ENCODE peak calls at places on chromosomes 12 and 14, in six cellular contexts. One of them, this sample, is unnamed.

GRCh38 chr12:118166946-118167345 is 31.0 kb downstream of the PEBP1 start:
- DNase-seq in psoas muscle: no peak
- DNase-seq in colonic mucosa: no peak
- DNase-seq in MM.1S: peak
- DNase-seq in endothelial cell: no peak
- DNase-seq in adrenal gland: no peak
- DNase-seq in this sample: no peak

GRCh38 chr14:68979722-68980552 is 835 bp upstream of the ACTN1 start:
- DNase-seq in psoas muscle: peak
- DNase-seq in colonic mucosa: peak
- DNase-seq in MM.1S: no peak
- DNase-seq in endothelial cell: peak
- DNase-seq in adrenal gland: peak
- DNase-seq in this sample: peak

GRCh38 chr14:104986487-104987164 is 1.0 kb downstream of the CLBA1 start:
- DNase-seq in psoas muscle: peak
- DNase-seq in colonic mucosa: no peak
- DNase-seq in MM.1S: no peak
- DNase-seq in endothelial cell: no peak
- DNase-seq in adrenal gland: no peak
- DNase-seq in this sample: no peak

GRCh38 chr12:109053382-109054123 is 1.2 kb downstream of the USP30 start:
- DNase-seq in psoas muscle: no peak
- DNase-seq in colonic mucosa: peak
- DNase-seq in MM.1S: peak
- DNase-seq in endothelial cell: no peak
- DNase-seq in adrenal gland: peak
- DNase-seq in this sample: no peak

GRCh38 chr12:110592078-110592477 is 9.0 kb upstream of the PPTC7 start:
- DNase-seq in psoas muscle: no peak
- DNase-seq in colonic mucosa: no peak
- DNase-seq in MM.1S: no peak
- DNase-seq in endothelial cell: no peak
- DNase-seq in adrenal gland: no peak
- DNase-seq in this sample: no peak

GRCh38 chr12:116698131-116698495 is 39.8 kb downstream of the SPRING1 start:
- DNase-seq in psoas muscle: no peak
- DNase-seq in colonic mucosa: no peak
- DNase-seq in MM.1S: no peak
- DNase-seq in endothelial cell: no peak
- DNase-seq in adrenal gland: no peak
- DNase-seq in this sample: no peak

GRCh38 chr14:79466938-79467527 is 744.3 kb downstream of the DIO2 start:
- DNase-seq in psoas muscle: no peak
- DNase-seq in colonic mucosa: no peak
- DNase-seq in MM.1S: no peak
- DNase-seq in endothelial cell: no peak
- DNase-seq in adrenal gland: no peak
- DNase-seq in this sample: no peak

GRCh38 chr12:114777052-114777451 is 93.1 kb upstream of the TBX3 start:
- DNase-seq in psoas muscle: no peak
- DNase-seq in colonic mucosa: no peak
- DNase-seq in MM.1S: no peak
- DNase-seq in endothelial cell: no peak
- DNase-seq in adrenal gland: no peak
- DNase-seq in this sample: no peak

GRCh38 chr14:101069666-101070362 is 166.3 kb upstream of the RTL1 start:
- DNase-seq in psoas muscle: peak
- DNase-seq in colonic mucosa: no peak
- DNase-seq in MM.1S: no peak
- DNase-seq in endothelial cell: no peak
- DNase-seq in adrenal gland: peak
- DNase-seq in this sample: no peak

GRCh38 chr12:32586390-32586789 is 92.7 kb upstream of the DNM1L start:
- DNase-seq in psoas muscle: no peak
- DNase-seq in colonic mucosa: no peak
- DNase-seq in MM.1S: no peak
- DNase-seq in endothelial cell: no peak
- DNase-seq in adrenal gland: no peak
- DNase-seq in this sample: no peak

GRCh38 chr14:69152181-69152943 is 557 bp downstream of the DCAF5 start:
- DNase-seq in psoas muscle: no peak
- DNase-seq in colonic mucosa: no peak
- DNase-seq in MM.1S: peak
- DNase-seq in endothelial cell: peak
- DNase-seq in adrenal gland: no peak
- DNase-seq in this sample: no peak

GRCh38 chr12:96427269-96427729 is 27.1 kb upstream of the CDK17 start:
- DNase-seq in psoas muscle: peak
- DNase-seq in colonic mucosa: peak
- DNase-seq in MM.1S: no peak
- DNase-seq in endothelial cell: peak
- DNase-seq in adrenal gland: peak
- DNase-seq in this sample: peak

GRCh38 chr12:93634416-93634815 is 42.8 kb upstream of the CRADD start:
- DNase-seq in psoas muscle: no peak
- DNase-seq in colonic mucosa: no peak
- DNase-seq in MM.1S: no peak
- DNase-seq in endothelial cell: no peak
- DNase-seq in adrenal gland: no peak
- DNase-seq in this sample: no peak

GRCh38 chr12:81187686-81188085 is 109.8 kb downstream of the ACSS3 start:
- DNase-seq in psoas muscle: no peak
- DNase-seq in colonic mucosa: no peak
- DNase-seq in MM.1S: no peak
- DNase-seq in endothelial cell: no peak
- DNase-seq in adrenal gland: no peak
- DNase-seq in this sample: no peak

GRCh38 chr14:30440986-30441385 is 118.0 kb upstream of the G2E3 start:
- DNase-seq in psoas muscle: no peak
- DNase-seq in colonic mucosa: no peak
- DNase-seq in MM.1S: no peak
- DNase-seq in endothelial cell: no peak
- DNase-seq in adrenal gland: no peak
- DNase-seq in this sample: no peak

GRCh38 chr12:101698782-101699347 is 1.4 kb downstream of the CHPT1 start:
- DNase-seq in psoas muscle: no peak
- DNase-seq in colonic mucosa: no peak
- DNase-seq in MM.1S: no peak
- DNase-seq in endothelial cell: no peak
- DNase-seq in adrenal gland: no peak
- DNase-seq in this sample: no peak

GRCh38 chr12:132366341-132366861 is 37.0 kb upstream of the GALNT9 start:
- DNase-seq in psoas muscle: no peak
- DNase-seq in colonic mucosa: no peak
- DNase-seq in MM.1S: no peak
- DNase-seq in endothelial cell: no peak
- DNase-seq in adrenal gland: no peak
- DNase-seq in this sample: no peak

GRCh38 chr12:102369876-102370275 is 110.5 kb downstream of the IGF1 start:
- DNase-seq in psoas muscle: peak
- DNase-seq in colonic mucosa: no peak
- DNase-seq in MM.1S: no peak
- DNase-seq in endothelial cell: no peak
- DNase-seq in adrenal gland: no peak
- DNase-seq in this sample: no peak

GRCh38 chr12:104177663-104178501 is 37.7 kb upstream of the TXNRD1 start:
- DNase-seq in psoas muscle: peak
- DNase-seq in colonic mucosa: peak
- DNase-seq in MM.1S: no peak
- DNase-seq in endothelial cell: no peak
- DNase-seq in adrenal gland: peak
- DNase-seq in this sample: peak

GRCh38 chr14:90839024-90839888 is 23.0 kb upstream of the TTC7B start:
- DNase-seq in psoas muscle: peak
- DNase-seq in colonic mucosa: no peak
- DNase-seq in MM.1S: no peak
- DNase-seq in endothelial cell: no peak
- DNase-seq in adrenal gland: no peak
- DNase-seq in this sample: peak

GRCh38 chr14:24429395-24430142 is at the start of the genes CBLN3 and KHNYN:
- DNase-seq in psoas muscle: peak
- DNase-seq in colonic mucosa: peak
- DNase-seq in MM.1S: peak
- DNase-seq in endothelial cell: peak
- DNase-seq in adrenal gland: peak
- DNase-seq in this sample: peak

GRCh38 chr12:55955800-55956508 is 9.9 kb downstream of the PMEL start:
- DNase-seq in psoas muscle: no peak
- DNase-seq in colonic mucosa: no peak
- DNase-seq in MM.1S: no peak
- DNase-seq in endothelial cell: peak
- DNase-seq in adrenal gland: peak
- DNase-seq in this sample: no peak

GRCh38 chr12:120761581-120761980 is 36.0 kb downstream of the ACADS start:
- DNase-seq in psoas muscle: no peak
- DNase-seq in colonic mucosa: no peak
- DNase-seq in MM.1S: no peak
- DNase-seq in endothelial cell: no peak
- DNase-seq in adrenal gland: no peak
- DNase-seq in this sample: no peak

GRCh38 chr14:86799244-86799647 is 1193.7 kb downstream of the GALC start:
- DNase-seq in psoas muscle: no peak
- DNase-seq in colonic mucosa: no peak
- DNase-seq in MM.1S: no peak
- DNase-seq in endothelial cell: no peak
- DNase-seq in adrenal gland: peak
- DNase-seq in this sample: no peak

GRCh38 chr14:67618617-67619063 is 1.1 kb upstream of the ARG2 start:
- DNase-seq in psoas muscle: no peak
- DNase-seq in colonic mucosa: peak
- DNase-seq in MM.1S: peak
- DNase-seq in endothelial cell: peak
- DNase-seq in adrenal gland: no peak
- DNase-seq in this sample: no peak

GRCh38 chr14:61662437-61663311 is 32.6 kb upstream of the HIF1A start:
- DNase-seq in psoas muscle: no peak
- DNase-seq in colonic mucosa: peak
- DNase-seq in MM.1S: peak
- DNase-seq in endothelial cell: no peak
- DNase-seq in adrenal gland: peak
- DNase-seq in this sample: no peak

GRCh38 chr14:55416866-55417265 is 5.2 kb upstream of the ATG14 start:
- DNase-seq in psoas muscle: no peak
- DNase-seq in colonic mucosa: no peak
- DNase-seq in MM.1S: peak
- DNase-seq in endothelial cell: peak
- DNase-seq in adrenal gland: no peak
- DNase-seq in this sample: no peak

GRCh38 chr14:103834956-103835355 is 12.4 kb downstream of the PPP1R13B start:
- DNase-seq in psoas muscle: no peak
- DNase-seq in colonic mucosa: no peak
- DNase-seq in MM.1S: no peak
- DNase-seq in endothelial cell: no peak
- DNase-seq in adrenal gland: no peak
- DNase-seq in this sample: no peak

GRCh38 chr14:103840016-103840415 is 7.4 kb downstream of the PPP1R13B start:
- DNase-seq in psoas muscle: no peak
- DNase-seq in colonic mucosa: no peak
- DNase-seq in MM.1S: no peak
- DNase-seq in endothelial cell: no peak
- DNase-seq in adrenal gland: no peak
- DNase-seq in this sample: no peak

GRCh38 chr14:103839569-103839968 is 7.8 kb downstream of the PPP1R13B start:
- DNase-seq in psoas muscle: no peak
- DNase-seq in colonic mucosa: no peak
- DNase-seq in MM.1S: no peak
- DNase-seq in endothelial cell: no peak
- DNase-seq in adrenal gland: no peak
- DNase-seq in this sample: no peak

GRCh38 chr14:103836976-103837725 is 10.2 kb downstream of the PPP1R13B start:
- DNase-seq in psoas muscle: no peak
- DNase-seq in colonic mucosa: no peak
- DNase-seq in MM.1S: no peak
- DNase-seq in endothelial cell: no peak
- DNase-seq in adrenal gland: no peak
- DNase-seq in this sample: no peak

DNA sequence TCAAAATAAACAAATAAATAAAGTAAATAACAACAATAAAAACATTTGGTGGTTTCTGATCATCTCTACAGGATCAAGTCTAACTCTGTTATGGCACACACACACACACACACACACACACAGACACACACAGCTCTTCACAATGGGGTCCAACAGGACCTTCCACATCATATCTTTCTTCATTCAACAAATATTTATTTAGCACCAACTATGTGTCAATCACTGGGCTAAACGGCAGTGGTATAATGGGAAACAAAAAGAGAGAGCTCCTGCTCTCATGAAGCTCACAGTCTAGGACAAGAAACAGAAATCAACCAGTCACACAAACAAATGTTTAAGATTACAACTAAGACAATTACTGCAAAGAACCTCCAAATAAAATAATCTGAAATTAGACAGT is 9.3 kb downstream of the PPP1R13B start:
- DNase-seq in psoas muscle: no peak
- DNase-seq in colonic mucosa: no peak
- DNase-seq in MM.1S: no peak
- DNase-seq in endothelial cell: no peak
- DNase-seq in adrenal gland: no peak
- DNase-seq in this sample: no peak
- TF ChIP-seq CTCF in psoas muscle: no peak
- TF ChIP-seq CTCF in colonic mucosa: no peak
- TF ChIP-seq CTCF in MM.1S: no peak
- TF ChIP-seq CTCF in endothelial cell: no peak
- TF ChIP-seq CTCF in adrenal gland: no peak
- TF ChIP-seq CTCF in this sample: no peak

DNA sequence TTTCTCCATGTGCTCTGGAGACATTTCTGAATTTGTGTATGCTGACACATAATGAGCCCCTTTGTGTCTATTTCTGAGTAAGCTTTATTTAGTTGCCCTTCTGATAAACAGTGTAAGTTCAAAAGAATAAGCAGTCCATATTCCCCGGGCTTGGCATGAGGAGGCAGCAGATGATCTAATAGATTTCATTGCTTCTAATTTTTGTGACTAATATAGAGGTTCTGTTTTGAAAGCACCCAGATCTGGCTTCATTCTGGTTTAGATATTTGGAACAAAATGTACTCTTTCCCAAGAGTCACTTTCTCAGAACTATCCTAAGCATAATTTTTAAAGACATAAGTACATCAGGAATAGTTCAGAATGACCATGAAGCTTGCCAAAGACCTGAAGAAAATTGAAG is 290.9 kb downstream of the BTG1 start:
- DNase-seq in psoas muscle: no peak
- DNase-seq in colonic mucosa: no peak
- DNase-seq in MM.1S: no peak
- DNase-seq in endothelial cell: no peak
- DNase-seq in adrenal gland: no peak
- DNase-seq in this sample: no peak
- TF ChIP-seq CTCF in psoas muscle: no peak
- TF ChIP-seq CTCF in colonic mucosa: no peak
- TF ChIP-seq CTCF in MM.1S: no peak
- TF ChIP-seq CTCF in endothelial cell: no peak
- TF ChIP-seq CTCF in adrenal gland: no peak
- TF ChIP-seq CTCF in this sample: no peak

GRCh38 chr12:65100140-65100539 is 21.0 kb downstream of the WIF1 start:
- DNase-seq in psoas muscle: no peak
- DNase-seq in colonic mucosa: no peak
- DNase-seq in MM.1S: no peak
- DNase-seq in endothelial cell: peak
- DNase-seq in adrenal gland: no peak
- DNase-seq in this sample: no peak
- TF ChIP-seq CTCF in psoas muscle: no peak
- TF ChIP-seq CTCF in colonic mucosa: no peak
- TF ChIP-seq CTCF in MM.1S: peak
- TF ChIP-seq CTCF in endothelial cell: peak
- TF ChIP-seq CTCF in adrenal gland: no peak
- TF ChIP-seq CTCF in this sample: no peak

GRCh38 chr14:97177016-97177415 is 379.8 kb downstream of the VRK1 start:
- DNase-seq in psoas muscle: no peak
- DNase-seq in colonic mucosa: no peak
- DNase-seq in MM.1S: peak
- DNase-seq in endothelial cell: peak
- DNase-seq in adrenal gland: no peak
- DNase-seq in this sample: no peak
- TF ChIP-seq CTCF in psoas muscle: no peak
- TF ChIP-seq CTCF in colonic mucosa: no peak
- TF ChIP-seq CTCF in MM.1S: peak
- TF ChIP-seq CTCF in endothelial cell: no peak
- TF ChIP-seq CTCF in adrenal gland: no peak
- TF ChIP-seq CTCF in this sample: peak

This sample was measured in left ventricle myocardium inferior.